ENCODE peak calls at places on chromosomes 4 and X, in nine cellular contexts. M, A, C, K, I, O, G, Q and W are unnamed samples.

GRCh38 chrX:124555036-124555595 is 208.8 kb downstream of the SH2D1A start:
- DNase-seq in M (no peak), A (no peak), C (no peak), K (no peak), I (no peak), O (no peak), G (no peak), Q (no peak), W (peak)

GRCh38 chr4:38757945-38758344 is 24.8 kb downstream of the TLR10 start:
- DNase-seq in M (no peak), A (peak), C (no peak), K (no peak), I (no peak), O (peak), G (no peak), Q (peak), W (peak)

GRCh38 chrX:107736781-107737531 is 38.6 kb downstream of the TSC22D3 start:
- DNase-seq in M (no peak), A (no peak), C (peak), K (no peak), I (no peak), O (no peak), G (no peak), Q (peak), W (no peak)

GRCh38 chrX:72100824-72101351 is 30.8 kb downstream of the RTL5 start:
- DNase-seq in M (no peak), A (no peak), C (no peak), K (peak), I (peak), O (peak), G (peak), Q (no peak), W (no peak)

GRCh38 chrX:102835504-102836146 is 101.4 kb upstream of the RAB40AL start:
- DNase-seq in M (no peak), A (peak), C (no peak), K (no peak), I (peak), O (peak), G (no peak), Q (peak), W (peak)

GRCh38 chrX:102934624-102935023 is 2.4 kb upstream of the RAB40AL start:
- DNase-seq in M (no peak), A (peak), C (no peak), K (peak), I (peak), O (peak), G (no peak), Q (peak), W (peak)

GRCh38 chr4:139243448-139244365 is 36.3 kb downstream of the MGARP start:
- DNase-seq in M (no peak), A (peak), C (no peak), K (no peak), I (no peak), O (no peak), G (no peak), Q (peak), W (no peak)

GRCh38 chr4:161704040-161704439 is 459.8 kb downstream of the FSTL5 start:
- DNase-seq in M (no peak), A (no peak), C (no peak), K (no peak), I (no peak), O (no peak), G (no peak), Q (no peak), W (no peak)

GRCh38 chr4:169582706-169583105 is 29.7 kb downstream of the NEK1 start:
- DNase-seq in M (no peak), A (no peak), C (no peak), K (no peak), I (no peak), O (no peak), G (no peak), Q (no peak), W (no peak)

GRCh38 chr4:26074672-26075071 is 160.7 kb downstream of the SMIM20 start:
- DNase-seq in M (no peak), A (no peak), C (no peak), K (no peak), I (peak), O (peak), G (no peak), Q (no peak), W (no peak)

GRCh38 chr4:48634688-48635308 is 144.7 kb downstream of the ZAR1 start:
- DNase-seq in M (no peak), A (no peak), C (no peak), K (no peak), I (no peak), O (no peak), G (no peak), Q (no peak), W (no peak)

GRCh38 chr4:126533176-126533575 is 1099.6 kb upstream of the INTU start:
- DNase-seq in M (no peak), A (no peak), C (no peak), K (no peak), I (no peak), O (no peak), G (no peak), Q (no peak), W (no peak)